ENCODE peak calls at places on chromosome 11, in eight cellular contexts. D, L, Q, M, E, S, C and R are unnamed samples.

GRCh38 chr11:33406241-33406640 is 149.1 kb downstream of the HIPK3 start:
- DNase-seq in D (no peak), L (no peak), Q (no peak), M (no peak), E (no peak), S (no peak), C (no peak), R (no peak)

GRCh38 chr11:105862736-105863367 is 159.2 kb downstream of the MSANTD4 start:
- DNase-seq in D (no peak), L (peak), Q (peak), M (peak), E (peak), S (peak), C (peak), R (peak)

GRCh38 chr11:59206635-59207034 is 6.1 kb downstream of the MPEG1 start:
- DNase-seq in D (peak), L (peak), Q (no peak), M (peak), E (peak), S (peak), C (no peak), R (peak)

GRCh38 chr11:3853935-3854659 is 1.4 kb upstream of the STIM1 start:
- DNase-seq in D (peak), L (no peak), Q (no peak), M (no peak), E (peak), S (no peak), C (no peak), R (peak)

GRCh38 chr11:70739091-70739490 is 340.8 kb downstream of the CTTN start:
- DNase-seq in D (no peak), L (no peak), Q (no peak), M (no peak), E (no peak), S (no peak), C (no peak), R (no peak)

GRCh38 chr11:608751-609354 is 6.9 kb downstream of the IRF7 start:
- DNase-seq in D (no peak), L (no peak), Q (no peak), M (no peak), E (no peak), S (no peak), C (no peak), R (no peak)

GRCh38 chr11:107040447-107041444 is 22.5 kb upstream of the GUCY1A2 start:
- DNase-seq in D (no peak), L (peak), Q (peak), M (no peak), E (peak), S (no peak), C (peak), R (no peak)

GRCh38 chr11:57560146-57560545 is 7.3 kb downstream of the UBE2L6 start:
- DNase-seq in D (no peak), L (no peak), Q (no peak), M (no peak), E (no peak), S (no peak), C (no peak), R (no peak)

GRCh38 chr11:12356944-12357655 is 20.3 kb upstream of the PARVA start:
- DNase-seq in D (no peak), L (no peak), Q (no peak), M (no peak), E (no peak), S (no peak), C (no peak), R (peak)
- H3K4me3 ChIP-seq in D (no peak), L (no peak), Q (no peak), M (no peak), E (no peak), S (no peak), C (no peak), R (no peak)

DNA sequence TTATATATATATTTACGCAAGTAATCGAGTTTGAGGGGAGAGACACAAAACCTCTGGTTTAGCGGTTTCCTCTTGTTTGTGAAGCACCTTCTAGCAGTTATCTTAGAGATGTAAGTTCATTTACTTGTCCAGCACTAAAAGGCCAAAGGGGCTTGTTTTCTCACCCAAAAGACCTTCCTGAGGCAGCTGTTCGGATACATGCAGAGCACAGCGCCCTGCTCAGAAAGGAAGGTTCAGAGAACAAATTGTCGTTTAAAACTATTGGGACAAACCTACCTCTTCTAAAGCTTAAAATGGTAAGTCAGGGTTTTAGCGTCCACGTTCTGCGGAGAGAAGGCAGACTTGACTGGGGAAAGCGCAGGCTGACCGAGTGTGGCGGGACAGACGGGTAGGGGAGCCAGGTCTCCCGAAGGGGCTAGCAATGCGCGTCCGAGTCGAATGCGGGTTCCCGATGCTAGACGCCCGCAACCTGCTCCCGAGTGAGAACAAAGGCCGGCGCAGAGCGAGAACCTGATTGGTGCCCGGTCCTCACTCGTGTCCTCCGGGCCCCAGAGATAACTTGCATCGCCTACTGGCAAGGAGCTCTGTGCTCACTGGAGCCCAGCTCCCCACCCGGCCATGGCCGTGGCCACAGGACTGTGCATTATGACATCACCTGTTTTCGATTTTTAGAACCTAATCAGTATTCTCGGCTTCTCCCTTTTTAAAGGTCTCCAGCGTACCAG is 1.0 kb upstream of the SESN3 start:
- DNase-seq in D (peak), L (peak), Q (peak), M (peak), E (peak), S (peak), C (no peak), R (no peak)
- H3K4me3 ChIP-seq in D (peak), L (peak), Q (peak), M (peak), E (peak), S (peak), C (peak), R (peak)

DNA sequence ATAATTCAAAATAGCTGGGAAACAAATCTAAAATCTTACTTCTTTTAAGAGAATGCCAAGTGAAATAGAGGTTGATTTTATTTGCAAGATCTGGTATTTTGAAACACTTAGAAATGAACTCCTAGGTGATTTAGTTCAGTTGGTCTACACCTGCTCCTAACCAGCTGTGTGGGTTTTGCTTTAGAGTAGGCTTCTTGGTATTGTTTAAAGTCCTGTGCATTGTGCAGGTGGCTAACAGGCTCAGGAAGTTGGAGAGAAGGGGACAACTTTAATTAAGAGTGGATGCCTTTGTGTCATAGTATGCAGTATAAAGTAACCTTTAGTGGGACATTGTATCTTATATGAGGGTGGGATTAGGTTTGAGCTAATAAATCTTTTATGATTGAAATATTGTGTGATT is 4.1 kb upstream of the RAG2 start:
- DNase-seq in D (no peak), L (no peak), Q (no peak), M (no peak), E (no peak), S (no peak), C (no peak), R (peak)
- H3K4me3 ChIP-seq in D (no peak), L (no peak), Q (no peak), M (no peak), E (no peak), S (no peak), C (no peak), R (no peak)

GRCh38 chr11:69472053-69472765 is 9.3 kb upstream of the LINC01488 start:
- DNase-seq in D (no peak), L (no peak), Q (no peak), M (no peak), E (no peak), S (no peak), C (no peak), R (no peak)

GRCh38 chr11:69473520-69473894 is 8.0 kb upstream of the LINC01488 start:
- DNase-seq in D (no peak), L (no peak), Q (no peak), M (no peak), E (no peak), S (no peak), C (no peak), R (no peak)

GRCh38 chr11:69471329-69472052 is 10.0 kb upstream of the LINC01488 start:
- DNase-seq in D (no peak), L (no peak), Q (peak), M (peak), E (no peak), S (no peak), C (no peak), R (no peak)

GRCh38 chr11:69474736-69475135 is 6.7 kb upstream of the LINC01488 start:
- DNase-seq in D (no peak), L (no peak), Q (no peak), M (no peak), E (no peak), S (no peak), C (no peak), R (no peak)

GRCh38 chr11:69472766-69473519 is 8.5 kb upstream of the LINC01488 start:
- DNase-seq in D (no peak), L (no peak), Q (no peak), M (no peak), E (no peak), S (no peak), C (no peak), R (no peak)
- H3K4me3 ChIP-seq in D (no peak), L (no peak), Q (no peak), M (no peak), E (no peak), S (no peak), C (no peak), R (no peak)